ENCODE peak calls at places on chromosomes 12 and 14, in four cellular contexts. Q, M, T and J are unnamed samples.

GRCh38 chr12:120971299-120972180 is 6.8 kb upstream of the HNF1A start:
- DNase-seq in Q (peak), M (peak), T (no peak), J (peak)

GRCh38 chr14:88005050-88005481 is at the start of gene GPR65:
- DNase-seq in Q (no peak), M (peak), T (no peak), J (no peak)

GRCh38 chr12:31868980-31869379 is 90.2 kb upstream of the RESF1 start:
- DNase-seq in Q (no peak), M (peak), T (peak), J (no peak)

GRCh38 chr12:106551410-106551809 is 31.4 kb upstream of the RFX4 start:
- DNase-seq in Q (no peak), M (no peak), T (no peak), J (no peak)

GRCh38 chr14:75720828-75721227 is 59.8 kb downstream of the TTLL5 start:
- DNase-seq in Q (no peak), M (peak), T (no peak), J (peak)

GRCh38 chr12:99810718-99811593 is 163.4 kb downstream of the GARIN6 start:
- DNase-seq in Q (peak), M (peak), T (no peak), J (peak)

GRCh38 chr14:50978888-50979287 is 34.6 kb upstream of the PYGL start:
- DNase-seq in Q (no peak), M (no peak), T (no peak), J (no peak)

GRCh38 chr12:47054659-47055058 is 24.8 kb upstream of the PCED1B start:
- DNase-seq in Q (no peak), M (no peak), T (no peak), J (no peak)

GRCh38 chr12:55847603-55848329 is 5.0 kb upstream of the MMP19 start:
- DNase-seq in Q (no peak), M (peak), T (no peak), J (no peak)

GRCh38 chr14:62213516-62213915 is 451.3 kb downstream of the SNAPC1 start:
- DNase-seq in Q (no peak), M (peak), T (no peak), J (no peak)

GRCh38 chr12:53999596-54000104 is 311 bp upstream of the HOXC9 start:
- DNase-seq in Q (peak), M (peak), T (no peak), J (no peak)